ENCODE peak calls at places on chromosomes 3 and 15, in ten cellular contexts. N is substantia nigra; R is OCI-LY7; X is RWPE1; Q is adrenal gland; H is AG04450; S is CD8-positive, alpha-beta memory T cell; E is cardiac muscle cell; B is aorta; G is HepG2. U is an unnamed sample.
A peak's percentile ranks its signal among the peaks of the same experiment; 100 is the strongest.

GRCh38 chr3:148459931-148460513 is 237.7 kb upstream of the AGTR1 start:
- DNase-seq in H (no peak), G (no peak), Q (no peak), S (no peak), B (no peak), R (peak; percentile 19), E (peak; percentile 14), N (no peak), X (no peak), U (no peak)

GRCh38 chr15:36905908-36906307 is 194.4 kb downstream of the MEIS2 start:
- DNase-seq in N (no peak), R (no peak), H (no peak), S (no peak), G (no peak), X (no peak), E (peak; percentile 90), B (no peak), Q (no peak), U (no peak)

GRCh38 chr3:155369735-155370134 is 76.3 kb upstream of the STRIT1 start:
- DNase-seq in E (no peak), X (no peak), S (no peak), R (no peak), H (no peak), N (no peak), Q (no peak), G (no peak), B (no peak), U (no peak)

GRCh38 chr15:27645672-27646071 is 453.4 kb downstream of the OCA2 start:
- DNase-seq in Q (no peak), G (no peak), B (no peak), R (no peak), N (no peak), S (no peak), X (no peak), H (no peak), E (no peak), U (no peak)

GRCh38 chr15:78840661-78841060 is 29.4 kb upstream of the ADAMTS7 start:
- DNase-seq in G (no peak), X (no peak), Q (no peak), R (peak; percentile 51), N (no peak), E (no peak), S (no peak), H (no peak), B (peak; percentile 82), U (no peak)

GRCh38 chr3:116440196-116440595 is 5.1 kb downstream of the LSAMP start:
- DNase-seq in B (no peak), G (no peak), S (no peak), E (peak; percentile 33), R (no peak), H (peak; percentile 39), N (no peak), X (peak; percentile 29), Q (no peak), U (no peak)

GRCh38 chr3:177358968-177359600 is 161.8 kb upstream of the TBL1XR1 start:
- DNase-seq in H (no peak), E (peak; percentile 24), G (no peak), X (peak; percentile 48), R (peak; percentile 81), Q (peak; percentile 66), N (no peak), S (peak; percentile 57), B (peak; percentile 67), U (no peak)

GRCh38 chr3:177145402-177145801 is 51.9 kb downstream of the TBL1XR1 start:
- DNase-seq in E (no peak), R (peak; percentile 15), H (no peak), S (no peak), B (no peak), Q (no peak), G (no peak), N (no peak), X (no peak), U (no peak)

GRCh38 chr3:177601120-177601519 is 403.8 kb upstream of the TBL1XR1 start:
- DNase-seq in Q (no peak), N (no peak), R (no peak), H (no peak), G (no peak), E (no peak), S (no peak), X (no peak), B (no peak), U (no peak)

GRCh38 chr3:190225186-190225692 is 97.0 kb downstream of the CLDN1 start:
- DNase-seq in E (peak; percentile 25), S (no peak), B (no peak), H (no peak), Q (no peak), X (peak; percentile 31), R (peak; percentile 17), G (peak; percentile 29), N (no peak), U (no peak)

GRCh38 chr15:41892621-41893421 is 1.0 kb downstream of the SPTBN5 start:
- DNase-seq in S (peak; percentile 26), N (no peak), G (no peak), E (no peak), Q (peak; percentile 85), R (no peak), H (no peak), X (no peak), B (no peak), U (no peak)

GRCh38 chr3:119562307-119562961 is 3.0 kb upstream of the CD80 start:
- DNase-seq in B (no peak), N (no peak), Q (no peak), R (no peak), E (no peak), X (no peak), G (no peak), H (no peak), S (peak; percentile 37), U (no peak)

DNA sequence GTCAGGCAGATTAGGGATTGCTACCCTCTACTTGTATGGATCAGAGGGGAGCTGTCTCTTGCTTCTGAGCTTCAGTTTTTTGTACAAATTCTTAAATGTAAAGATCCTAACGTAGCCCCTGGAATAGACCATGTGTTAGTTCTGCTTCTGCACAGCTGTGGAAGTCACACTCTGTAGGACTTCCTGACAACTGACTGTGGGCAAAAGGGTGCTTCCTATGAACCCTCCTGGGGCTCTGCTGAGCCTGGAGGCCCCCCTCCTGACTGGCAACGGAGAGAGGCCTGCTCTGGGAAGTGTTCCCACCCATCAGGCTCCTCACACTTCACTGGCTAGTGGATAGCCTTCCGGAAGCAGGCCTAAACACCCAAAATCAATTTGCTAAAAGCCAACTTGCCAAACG is 131.0 kb downstream of the RPLP1 start:
- DNase-seq in R (peak; percentile 14), H (no peak), E (no peak), G (no peak), Q (no peak), N (no peak), B (no peak), X (no peak), S (no peak), U (no peak)
- H3K27ac ChIP-seq in R (no peak overlapping the region), H (no peak overlapping the region), E (no peak overlapping the region), G (no peak overlapping the region), Q (no peak overlapping the region), N (no peak overlapping the region), B (no peak overlapping the region), X (no peak overlapping the region), S (no peak overlapping the region), U (no peak overlapping the region)

GRCh38 chr3:46488735-46489361 is 8.9 kb upstream of the RTP3 start:
- DNase-seq in E (peak; percentile 88), N (peak; percentile 84), Q (peak; percentile 92), G (peak; percentile 76), X (peak; percentile 80), H (peak; percentile 67), B (peak; percentile 93), R (peak; percentile 96), S (peak; percentile 81), U (peak; percentile 61)
- H3K27ac ChIP-seq in E (no peak overlapping the region), N (no peak overlapping the region), Q (no peak overlapping the region), G (no peak overlapping the region), X (no peak overlapping the region), H (no peak overlapping the region), B (no peak overlapping the region), R (peak overlapping the region; percentile 39), S (no peak overlapping the region), U (no peak overlapping the region)

GRCh38 chr15:80497221-80497620 is 93.0 kb downstream of the ARNT2 start:
- DNase-seq in S (no peak), R (no peak), X (no peak), N (no peak), H (no peak), B (no peak), E (no peak), Q (no peak), G (no peak), U (no peak)

GRCh38 chr15:80494311-80494710 is 90.1 kb downstream of the ARNT2 start:
- DNase-seq in R (no peak), N (no peak), X (peak; percentile 64), Q (no peak), S (no peak), E (peak; percentile 74), G (peak; percentile 75), B (no peak), H (no peak), U (no peak)

GRCh38 chr15:80492874-80493273 is 88.7 kb downstream of the ARNT2 start:
- DNase-seq in Q (no peak), S (no peak), E (no peak), N (no peak), B (no peak), H (no peak), R (no peak), G (no peak), X (no peak), U (no peak)

GRCh38 chr15:80496101-80496500 is 91.9 kb downstream of the ARNT2 start:
- DNase-seq in Q (no peak), R (no peak), B (no peak), N (no peak), S (no peak), H (no peak), G (no peak), E (no peak), X (no peak), U (no peak)

DNA sequence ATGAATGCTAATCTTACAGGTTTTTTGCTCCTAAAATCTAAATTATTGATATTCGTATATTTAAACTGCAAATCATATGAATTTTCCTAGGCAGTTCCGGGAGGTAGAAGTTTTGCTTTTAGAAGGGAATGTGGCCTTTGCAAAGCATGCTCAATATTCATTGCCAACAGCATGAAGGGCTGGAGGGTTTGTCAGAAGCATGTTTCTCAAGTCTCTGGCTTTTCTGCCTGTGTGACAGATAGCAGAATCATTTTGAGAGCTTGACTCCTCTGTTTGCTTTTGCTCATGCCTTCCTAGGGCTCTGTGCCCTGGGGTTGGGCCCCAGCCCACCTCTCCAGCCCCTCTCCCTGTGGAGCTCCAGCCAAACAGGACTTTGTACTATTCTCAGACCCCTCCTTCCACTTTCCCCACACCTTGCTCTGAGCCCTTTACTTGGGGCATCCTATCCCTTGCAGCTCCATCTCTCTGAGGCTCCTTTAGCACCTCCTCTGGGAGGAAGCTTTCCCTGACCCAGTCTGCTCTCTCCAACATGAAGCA is 91.3 kb downstream of the ARNT2 start:
- DNase-seq in X (no peak), E (no peak), Q (no peak), H (no peak), S (no peak), N (no peak), B (no peak), R (no peak), G (peak; percentile 15), U (no peak)
- H3K27ac ChIP-seq in X (no peak overlapping the region), E (no peak overlapping the region), Q (no peak overlapping the region), H (peak overlapping the region; percentile 96), S (no peak overlapping the region), N (no peak overlapping the region), B (peak overlapping the region; percentile 29), R (no peak overlapping the region), G (no peak overlapping the region), U (no peak overlapping the region)

DNA sequence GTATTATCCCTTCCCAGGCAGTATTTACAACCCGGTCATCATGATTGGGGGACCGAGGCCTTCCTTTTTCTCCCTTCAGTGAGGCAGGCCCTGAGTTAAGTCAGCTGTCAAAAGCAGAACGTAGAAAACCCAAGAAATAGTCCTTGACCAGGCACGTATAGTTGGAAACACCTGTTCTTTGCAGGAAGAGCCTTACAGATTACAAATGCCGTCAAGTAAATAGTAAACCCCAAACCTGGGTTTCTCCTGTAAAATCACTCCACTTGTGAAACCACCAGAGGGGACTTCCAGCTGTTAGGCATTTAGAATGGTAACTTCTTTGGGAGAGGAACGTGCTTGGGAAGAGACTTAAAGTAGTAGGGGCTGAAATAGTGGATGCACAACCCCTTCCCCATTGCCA is 1.0 kb upstream of the BTBD1 start:
- DNase-seq in E (no peak), G (no peak), B (no peak), Q (no peak), S (no peak), N (no peak), H (no peak), R (peak; percentile 21), X (no peak), U (no peak)
- H3K27ac ChIP-seq in E (peak overlapping the region; percentile 89), G (no peak overlapping the region), B (peak overlapping the region; percentile 95), Q (peak overlapping the region; percentile 98), S (peak overlapping the region; percentile 88), N (peak overlapping the region; percentile 90), H (no peak overlapping the region), R (peak overlapping the region; percentile 82), X (peak overlapping the region; percentile 94), U (no peak overlapping the region)

U was measured in caudate nucleus.